ENCODE peak calls at places on chromosomes 3 and 15, in seven cellular contexts. Y is SIG-M5; B is stimulated activated CD8-positive, alpha-beta memory T cell treated with anti-CD3 and anti-CD28 coated beads, Interleukin-4, amount 100 ng/mL, for 48 hours; P is activated T-helper 1 cell treated with anti-CD3 and anti-CD28 coated beads, Interleukin-2, amount 50 U/mL, for 16 hours; L is GM18507; T is fibroblast of the conjunctiva; M is activated B cell treated with CpG ODN at 0.5 μM for 24 hours. X is an unnamed sample.

GRCh38 chr15:68124700-68125099 is 70.6 kb downstream of the PIAS1 start:
- DNase-seq in P (no peak), Y (no peak), B (no peak), L (no peak), T (no peak), M (no peak), X (no peak)

GRCh38 chr15:31004220-31004733 is 12.8 kb upstream of the MTMR10 start:
- DNase-seq in M (peak), P (no peak), Y (peak), B (no peak), T (no peak), L (peak), X (no peak)

GRCh38 chr3:132659000-132659369 is 624 bp downstream of the ACAD11 start:
- DNase-seq in L (no peak), M (no peak), T (no peak), Y (no peak), B (no peak), P (no peak), X (peak)

GRCh38 chr3:27556854-27557253 is 72.7 kb upstream of the SLC4A7 start:
- DNase-seq in Y (no peak), P (no peak), L (no peak), B (no peak), M (no peak), T (peak), X (no peak)

GRCh38 chr3:119170821-119171220 is 2.6 kb upstream of the UPK1B start:
- DNase-seq in Y (no peak), M (no peak), B (no peak), T (no peak), P (no peak), L (no peak), X (no peak)

GRCh38 chr15:68272797-68273271 is 4.7 kb upstream of the FEM1B start:
- DNase-seq in B (no peak), Y (no peak), L (no peak), P (no peak), M (no peak), T (no peak), X (no peak)

GRCh38 chr3:49388416-49388815 is 23.4 kb downstream of the RHOA start:
- DNase-seq in B (no peak), P (no peak), T (no peak), L (no peak), M (no peak), Y (no peak), X (no peak)

GRCh38 chr15:101488300-101489164 is 975 bp downstream of the PCSK6 start:
- DNase-seq in P (no peak), T (no peak), M (no peak), L (no peak), Y (no peak), B (no peak), X (no peak)

GRCh38 chr15:84099181-84099580 is 136.4 kb upstream of the GOLGA6L4 start:
- DNase-seq in B (no peak), P (no peak), T (no peak), Y (no peak), M (no peak), L (no peak), X (no peak)

GRCh38 chr3:89946863-89947262 is 839.4 kb downstream of the EPHA3 start:
- DNase-seq in M (no peak), B (no peak), L (no peak), T (no peak), P (no peak), Y (no peak), X (no peak)

GRCh38 chr3:194814878-194815357 is 129.2 kb downstream of the FAM43A start:
- DNase-seq in T (no peak), B (no peak), P (no peak), L (no peak), Y (no peak), M (no peak), X (no peak)

GRCh38 chr3:31133541-31133940 is 239.1 kb upstream of the GADL1 start:
- DNase-seq in M (no peak), T (no peak), B (no peak), L (no peak), P (no peak), Y (no peak), X (no peak)

GRCh38 chr3:156029208-156029607 is 91.2 kb upstream of the KCNAB1 start:
- DNase-seq in P (no peak), B (no peak), Y (no peak), L (no peak), T (no peak), M (no peak), X (no peak)

GRCh38 chr3:100073555-100074307 is 40.6 kb downstream of the FILIP1L start:
- DNase-seq in Y (peak), B (no peak), T (peak), L (no peak), P (no peak), M (no peak), X (no peak)

GRCh38 chr15:62378772-62379171 is 213.7 kb upstream of the C2CD4B start:
- DNase-seq in P (no peak), Y (no peak), T (no peak), M (no peak), B (no peak), L (no peak), X (no peak)

GRCh38 chr3:7001370-7001769 is 140.5 kb downstream of the GRM7 start:
- DNase-seq in M (no peak), Y (no peak), B (no peak), P (no peak), L (no peak), T (no peak), X (no peak)

GRCh38 chr3:177337548-177338331 is 140.5 kb upstream of the TBL1XR1 start:
- DNase-seq in M (no peak), L (no peak), Y (no peak), B (peak), T (peak), P (no peak), X (no peak)

GRCh38 chr3:135771760-135772159 is 193.8 kb upstream of the PPP2R3A start:
- DNase-seq in L (no peak), B (no peak), M (no peak), T (no peak), P (no peak), Y (no peak), X (no peak)

GRCh38 chr3:100265016-100265415 is 4.2 kb downstream of the TBC1D23 start:
- DNase-seq in Y (no peak), P (no peak), T (no peak), B (no peak), L (no peak), M (no peak), X (no peak)

GRCh38 chr3:11995061-11995460 is 9.1 kb upstream of the SYN2 start:
- DNase-seq in M (no peak), T (no peak), L (no peak), Y (no peak), P (no peak), B (no peak), X (peak)

GRCh38 chr3:182983811-182984210 is 3.5 kb upstream of the DCUN1D1 start:
- DNase-seq in B (no peak), T (no peak), P (no peak), Y (no peak), L (no peak), M (no peak), X (no peak)

GRCh38 chr3:45417949-45418847 is 29.8 kb downstream of the LARS2 start:
- DNase-seq in L (no peak), T (no peak), Y (no peak), B (no peak), M (no peak), P (no peak), X (peak)

GRCh38 chr3:13301295-13301987 is 118.7 kb downstream of the NUP210 start:
- DNase-seq in B (no peak), L (no peak), P (no peak), T (peak), M (no peak), Y (peak), X (no peak)

GRCh38 chr15:80550219-80550909 is 144.7 kb upstream of the ABHD17C start:
- DNase-seq in B (no peak), M (no peak), L (no peak), P (no peak), T (peak), Y (no peak), X (no peak)

GRCh38 chr3:45683417-45684326 is 5.5 kb upstream of the SACM1L start:
- DNase-seq in T (no peak), Y (no peak), L (no peak), B (no peak), P (no peak), M (no peak), X (no peak)